ENCODE peak calls at places on chromosomes 5 and 9, in five cellular contexts. G, P, N, J and A are unnamed samples.

GRCh38 chr9:33466565-33467495 is 6.9 kb downstream of the NOL6 start:
- DNase-seq in P (peak), J (peak), G (peak), N (peak), A (peak)

GRCh38 chr9:5453673-5454072 is 3.3 kb downstream of the CD274 start:
- DNase-seq in G (no peak), P (no peak), N (no peak), J (no peak), A (no peak)

GRCh38 chr9:136505406-136506403 is 22.9 kb upstream of the SEC16A start:
- DNase-seq in G (no peak), J (no peak), P (no peak), N (no peak), A (no peak)

GRCh38 chr9:128274245-128274644 is 1.6 kb downstream of the GOLGA2 start:
- DNase-seq in N (no peak), J (no peak), G (no peak), P (no peak), A (no peak)

GRCh38 chr5:149549461-149550266 is 1.6 kb downstream of the CSNK1A1 start:
- DNase-seq in N (peak), J (peak), P (no peak), G (no peak), A (peak)

GRCh38 chr9:78011037-78011436 is 20.6 kb downstream of the GNAQ start:
- DNase-seq in J (no peak), N (no peak), P (no peak), G (no peak), A (no peak)

GRCh38 chr5:1860949-1861348 is 21.8 kb downstream of the IRX4 start:
- DNase-seq in P (no peak), N (no peak), J (no peak), G (no peak), A (no peak)

GRCh38 chr9:69131682-69132081 is 42.4 kb upstream of the TJP2 start:
- DNase-seq in G (peak), P (no peak), J (peak), N (no peak), A (no peak)

GRCh38 chr9:4152201-4152600 is 147.7 kb downstream of the GLIS3 start:
- DNase-seq in N (no peak), P (no peak), G (no peak), J (no peak), A (no peak)

GRCh38 chr5:42591026-42591425 is 165.6 kb upstream of the CCDC152 start:
- DNase-seq in P (no peak), G (peak), N (no peak), J (peak), A (no peak)

GRCh38 chr9:100379862-100380261 is 27.1 kb upstream of the TEX10 start:
- DNase-seq in J (peak), G (no peak), N (no peak), P (no peak), A (no peak)

GRCh38 chr5:56090793-56091460 is 96.2 kb upstream of the IL6ST start:
- DNase-seq in J (no peak), N (no peak), G (no peak), P (no peak), A (no peak)

GRCh38 chr5:56091664-56092063 is 96.9 kb upstream of the IL6ST start:
- DNase-seq in P (no peak), J (no peak), G (no peak), N (no peak), A (no peak)

GRCh38 chr5:56085205-56085604 is 90.4 kb upstream of the IL6ST start:
- DNase-seq in N (no peak), G (no peak), P (no peak), J (peak), A (no peak)

GRCh38 chr5:56088967-56089829 is 94.4 kb upstream of the IL6ST start:
- DNase-seq in P (no peak), G (no peak), J (no peak), N (no peak), A (no peak)

GRCh38 chr5:56088431-56088949 is 93.7 kb upstream of the IL6ST start:
- DNase-seq in G (no peak), J (no peak), P (no peak), N (no peak), A (no peak)
- H3K27ac ChIP-seq in G (no peak), J (no peak), P (no peak), N (no peak), A (no peak)

GRCh38 chr5:127761869-127762268 is 58.7 kb downstream of the CCDC192 start:
- DNase-seq in J (no peak), P (no peak), G (no peak), N (no peak), A (no peak)
- H3K27ac ChIP-seq in J (no peak), P (no peak), G (no peak), N (no peak), A (no peak)

GRCh38 chr9:121972501-121972981 is 120.6 kb downstream of the TTLL11 start:
- DNase-seq in P (peak), G (peak), N (no peak), J (no peak), A (no peak)

GRCh38 chr9:121974421-121974820 is 118.7 kb downstream of the TTLL11 start:
- DNase-seq in J (no peak), P (no peak), N (no peak), G (no peak), A (no peak)

GRCh38 chr9:121979736-121980135 is 113.4 kb downstream of the TTLL11 start:
- DNase-seq in J (no peak), P (no peak), G (no peak), N (no peak), A (no peak)

GRCh38 chr9:121976751-121977150 is 116.4 kb downstream of the TTLL11 start:
- DNase-seq in J (peak), P (no peak), G (no peak), N (no peak), A (no peak)

DNA sequence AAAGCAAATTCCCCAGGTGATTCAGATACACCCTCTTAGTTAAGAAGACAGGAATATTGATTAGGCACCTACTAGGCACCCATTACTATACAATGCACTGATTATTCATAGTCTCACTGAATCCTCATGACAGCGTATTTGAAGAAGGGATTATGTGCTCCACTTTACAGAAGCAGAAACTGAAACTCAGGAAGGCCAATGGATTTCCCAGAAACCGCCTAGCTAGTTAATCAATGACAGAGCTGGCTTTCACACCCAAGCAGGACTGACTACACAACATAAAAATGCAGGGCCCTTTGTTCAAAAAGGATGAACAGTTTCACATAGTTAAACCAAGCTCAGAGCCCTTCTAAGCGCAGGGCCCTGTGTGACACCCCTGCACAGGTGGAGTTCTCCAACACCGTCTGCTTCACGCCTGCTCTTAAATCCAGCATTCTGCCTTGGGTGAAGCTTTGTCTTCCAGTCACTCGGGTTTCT is 117.3 kb downstream of the TTLL11 start:
- DNase-seq in N (no peak), J (peak), G (no peak), P (no peak), A (no peak)
- H3K27ac ChIP-seq in N (no peak), J (no peak), G (no peak), P (peak), A (no peak)

DNA sequence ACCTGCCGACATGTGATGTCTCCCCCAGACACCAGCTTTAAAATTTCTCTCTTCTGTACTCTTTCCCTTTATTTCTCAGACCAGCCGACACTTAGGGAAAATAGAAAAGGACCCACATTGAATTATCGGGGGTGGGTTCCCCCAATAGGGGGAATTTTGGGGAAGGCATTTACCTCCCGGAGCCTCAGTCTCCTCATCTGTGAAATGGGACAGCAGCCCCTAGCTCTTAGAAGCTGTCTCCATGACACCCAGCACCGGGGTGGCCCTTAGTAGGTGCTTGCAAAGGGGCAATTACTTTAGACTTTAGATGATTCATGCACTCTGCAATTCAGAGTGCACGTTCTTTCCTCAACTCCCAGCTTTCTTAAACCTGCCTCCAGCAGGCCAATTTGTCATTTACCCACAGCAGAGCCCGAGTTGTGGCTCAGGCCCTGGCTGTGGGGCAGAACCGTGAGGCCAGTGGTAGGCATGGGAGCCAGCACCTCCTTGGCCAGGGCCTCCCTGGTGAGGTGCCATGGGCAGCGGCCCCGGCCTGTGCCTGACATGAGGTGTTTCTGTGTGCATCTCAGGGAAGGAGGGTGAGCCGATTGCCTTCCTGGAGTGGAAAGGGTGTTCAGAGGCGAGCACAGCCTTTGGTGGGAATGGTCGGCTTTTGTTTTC is 51.7 kb downstream of the SH3PXD2B start:
- DNase-seq in J (no peak), N (no peak), G (no peak), P (no peak), A (no peak)
- H3K27ac ChIP-seq in J (no peak), N (no peak), G (peak), P (no peak), A (no peak)

GRCh38 chr9:124038239-124038638 is 26.7 kb downstream of the LHX2 start:
- DNase-seq in G (no peak), N (no peak), P (no peak), J (no peak), A (no peak)
- H3K27ac ChIP-seq in G (no peak), N (no peak), P (no peak), J (no peak), A (no peak)

GRCh38 chr5:168110384-168110783 is 181.1 kb upstream of the WWC1 start:
- DNase-seq in J (no peak), N (no peak), G (no peak), P (no peak), A (no peak)

GRCh38 chr5:168109441-168109840 is 182.0 kb upstream of the WWC1 start:
- DNase-seq in J (no peak), G (no peak), P (no peak), N (no peak), A (no peak)

GRCh38 chr5:168101352-168101751 is 190.1 kb upstream of the WWC1 start:
- DNase-seq in G (no peak), N (no peak), J (no peak), P (no peak), A (no peak)

GRCh38 chr5:168106008-168106761 is 185.3 kb upstream of the WWC1 start:
- DNase-seq in J (no peak), G (no peak), P (no peak), N (no peak), A (no peak)

DNA sequence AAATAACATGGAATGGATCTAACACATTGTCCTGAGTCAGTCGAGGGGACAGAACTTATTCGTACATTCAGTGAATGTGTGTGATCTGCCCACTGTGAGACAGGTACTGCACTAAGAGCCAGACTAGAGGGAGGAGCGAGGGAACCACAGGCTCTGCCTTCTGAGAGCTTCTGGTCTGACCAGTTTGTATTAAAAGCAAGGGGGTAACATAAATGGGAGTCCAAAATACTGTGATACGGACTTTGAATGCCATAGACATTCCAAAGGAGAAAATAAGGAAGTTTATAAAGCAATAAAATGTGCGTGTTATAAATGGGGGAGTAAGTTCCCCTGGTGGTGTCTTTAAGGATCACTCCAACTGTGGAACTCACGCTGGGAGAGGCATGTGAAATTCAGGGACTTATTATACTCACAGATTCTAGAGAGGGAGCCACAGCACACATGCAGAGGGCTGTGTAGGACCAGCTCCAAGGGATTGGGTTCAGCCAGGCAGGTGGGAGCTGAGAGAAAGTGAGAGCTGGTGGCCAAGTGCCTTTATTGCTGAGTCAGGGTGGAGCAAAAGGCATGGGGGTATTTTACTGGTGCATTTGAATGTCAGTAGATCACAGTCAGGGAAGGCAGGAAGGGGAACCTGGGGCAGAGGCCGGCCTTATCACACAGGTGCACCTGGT is 186.5 kb upstream of the WWC1 start:
- DNase-seq in P (no peak), N (no peak), J (no peak), G (no peak), A (no peak)
- H3K27ac ChIP-seq in P (no peak), N (no peak), J (no peak), G (no peak), A (no peak)

GRCh38 chr5:78523314-78524193 is 125.0 kb downstream of the LHFPL2 start:
- DNase-seq in J (no peak), G (no peak), P (no peak), N (no peak), A (no peak)

GRCh38 chr5:78519198-78519941 is 129.2 kb downstream of the LHFPL2 start:
- DNase-seq in G (no peak), J (no peak), N (peak), P (no peak), A (no peak)

GRCh38 chr5:78522476-78523105 is 126.0 kb downstream of the LHFPL2 start:
- DNase-seq in G (no peak), N (no peak), P (no peak), J (no peak), A (no peak)

GRCh38 chr5:78518365-78519197 is 130.0 kb downstream of the LHFPL2 start:
- DNase-seq in J (peak), G (peak), P (peak), N (no peak), A (no peak)

GRCh38 chr5:78521455-78521854 is 127.1 kb downstream of the LHFPL2 start:
- DNase-seq in N (no peak), G (no peak), J (no peak), P (no peak), A (no peak)
- H3K27ac ChIP-seq in N (no peak), G (no peak), J (no peak), P (no peak), A (no peak)